ENCODE peak calls at places on chromosomes 12 and 14, in six cellular contexts. L is neural progenitor cell, E is mammary epithelial cell, C is stomach, X is fibroblast of pulmonary artery, G is cardiac muscle cell. S is an unnamed sample.
A peak's percentile ranks its signal among the peaks of the same experiment; 100 is the strongest.

GRCh38 chr12:123839826-123840225 is 77.7 kb downstream of the DNAH10 start:
- DNase-seq in C (no peak), G (no peak), E (no peak), L (no peak), X (no peak), S (no peak)

GRCh38 chr12:65232490-65233077 is 45.9 kb upstream of the MSRB3 start:
- DNase-seq in G (peak; percentile 44), C (no peak), X (peak; percentile 56), L (no peak), E (peak; percentile 11), S (no peak)

GRCh38 chr12:25295361-25295760 is 44.6 kb upstream of the KRAS start:
- DNase-seq in X (no peak), E (no peak), G (no peak), C (no peak), L (no peak), S (no peak)

GRCh38 chr12:131493068-131493826 is 217.6 kb upstream of the SFSWAP start:
- DNase-seq in X (no peak), G (no peak), L (no peak), E (no peak), C (no peak), S (no peak)

GRCh38 chr12:12835378-12836145 is 22.4 kb downstream of the DDX47 start:
- DNase-seq in G (no peak), C (no peak), E (peak; percentile 98), L (no peak), X (no peak), S (no peak)

GRCh38 chr12:50185975-50186663 is 18.9 kb upstream of the CERS5 start:
- DNase-seq in C (no peak), X (peak; percentile 67), G (peak; percentile 57), E (peak; percentile 62), L (no peak), S (no peak)

GRCh38 chr14:88013750-88014349 is 8.9 kb downstream of the GPR65 start:
- DNase-seq in L (peak; percentile 83), E (peak; percentile 44), G (peak; percentile 87), C (peak; percentile 74), X (peak; percentile 84), S (peak; percentile 23)

GRCh38 chr14:90467501-90467900 is 70.7 kb downstream of the CALM1 start:
- DNase-seq in G (no peak), C (no peak), L (no peak), E (no peak), X (no peak), S (no peak)

GRCh38 chr14:30034049-30034635 is 106.5 kb upstream of the PRKD1 start:
- DNase-seq in X (no peak), E (no peak), C (no peak), L (peak; percentile 30), G (no peak), S (no peak)

GRCh38 chr12:67498981-67499380 is 149.6 kb upstream of the DYRK2 start:
- DNase-seq in C (no peak), E (no peak), X (no peak), L (no peak), G (no peak), S (no peak)

GRCh38 chr14:45426685-45427282 is 173.8 kb upstream of the MIS18BP1 start:
- DNase-seq in E (peak; percentile 49), L (peak; percentile 75), X (peak; percentile 57), G (peak; percentile 47), C (no peak), S (no peak)

GRCh38 chr12:57460457-57461325 is 1.1 kb downstream of the GLI1 start:
- DNase-seq in C (no peak), X (no peak), G (no peak), E (no peak), L (peak; percentile 96), S (no peak)

GRCh38 chr12:90978117-90978770 is 23.3 kb upstream of the CCER1 start:
- DNase-seq in G (peak; percentile 85), C (no peak), X (peak; percentile 86), L (peak; percentile 55), E (peak; percentile 35), S (no peak)

GRCh38 chr14:61603736-61604135 is 91.6 kb upstream of the HIF1A start:
- DNase-seq in E (no peak), C (no peak), L (no peak), X (no peak), G (peak; percentile 68), S (no peak)

GRCh38 chr12:67649165-67650126 is 901 bp downstream of the DYRK2 start:
- DNase-seq in G (no peak), C (peak; percentile 43), L (peak; percentile 57), X (no peak), E (no peak), S (peak; percentile 57)

GRCh38 chr12:85461127-85461526 is 181.1 kb downstream of the ALX1 start:
- DNase-seq in L (no peak), C (no peak), X (no peak), E (peak; percentile 70), G (no peak), S (no peak)

GRCh38 chr12:30437044-30437443 is 258.6 kb downstream of the IPO8 start:
- DNase-seq in E (no peak), G (peak; percentile 13), C (no peak), X (no peak), L (no peak), S (no peak)

GRCh38 chr12:42482820-42483533 is 106.6 kb downstream of the PRICKLE1 start:
- DNase-seq in C (peak; percentile 71), L (peak; percentile 94), X (peak; percentile 68), G (peak; percentile 79), E (peak; percentile 56), S (peak; percentile 86)

GRCh38 chr12:116050266-116050665 is 227.2 kb downstream of the MED13L start:
- DNase-seq in C (no peak), E (no peak), L (no peak), X (no peak), G (no peak), S (no peak)
- H3K4me3 ChIP-seq in C (no peak overlapping the region), E (no peak overlapping the region), L (no peak overlapping the region), X (no peak overlapping the region), G (no peak overlapping the region), S (no peak overlapping the region)

GRCh38 chr12:3366451-3367155 is 124.4 kb upstream of the PRMT8 start:
- DNase-seq in L (no peak), C (no peak), G (no peak), X (no peak), E (no peak), S (no peak)
- H3K4me3 ChIP-seq in L (peak overlapping the region; percentile 62), C (peak overlapping the region; percentile 46), G (peak overlapping the region; percentile 45), X (no peak overlapping the region), E (peak overlapping the region; percentile 67), S (peak overlapping the region; percentile 32)

GRCh38 chr14:39668449-39668848 is 236.2 kb upstream of the FBXO33 start:
- DNase-seq in X (no peak), C (no peak), E (no peak), L (no peak), G (no peak), S (no peak)
- H3K4me3 ChIP-seq in X (no peak overlapping the region), C (no peak overlapping the region), E (no peak overlapping the region), L (no peak overlapping the region), G (no peak overlapping the region), S (no peak overlapping the region)

GRCh38 chr12:46831335-46832083 is 5.7 kb upstream of the SLC38A4 start:
- DNase-seq in G (peak; percentile 3), L (peak; percentile 59), C (peak; percentile 34), E (no peak), X (no peak), S (peak; percentile 79)

GRCh38 chr12:46835785-46836184 is 10.0 kb upstream of the SLC38A4 start:
- DNase-seq in G (no peak), L (no peak), X (no peak), E (no peak), C (no peak), S (no peak)

GRCh38 chr12:46830731-46831334 is 5.0 kb upstream of the SLC38A4 start:
- DNase-seq in X (no peak), E (peak; percentile 33), C (no peak), G (peak; percentile 4), L (peak; percentile 40), S (no peak)

GRCh38 chr12:46832084-46832704 is 6.4 kb upstream of the SLC38A4 start:
- DNase-seq in E (no peak), L (peak; percentile 42), C (no peak), G (no peak), X (no peak), S (no peak)
- H3K4me3 ChIP-seq in E (no peak overlapping the region), L (peak overlapping the region; percentile 63), C (peak overlapping the region; percentile 37), G (peak overlapping the region; percentile 37), X (no peak overlapping the region), S (peak overlapping the region; percentile 41)

GRCh38 chr14:101809671-101810514 is 48.4 kb downstream of the PPP2R5C start:
- DNase-seq in G (peak; percentile 97), L (peak; percentile 93), E (peak; percentile 92), C (peak; percentile 86), X (peak; percentile 97), S (peak; percentile 71)

GRCh38 chr14:101808894-101809670 is 47.6 kb downstream of the PPP2R5C start:
- DNase-seq in C (no peak), L (no peak), E (no peak), X (no peak), G (no peak), S (no peak)

GRCh38 chr14:101810897-101811620 is 49.5 kb downstream of the PPP2R5C start:
- DNase-seq in C (no peak), X (peak; percentile 28), G (no peak), L (no peak), E (peak; percentile 73), S (no peak)

GRCh38 chr14:101812071-101812470 is 50.6 kb downstream of the PPP2R5C start:
- DNase-seq in E (no peak), C (no peak), L (no peak), G (no peak), X (no peak), S (peak; percentile 25)

DNA sequence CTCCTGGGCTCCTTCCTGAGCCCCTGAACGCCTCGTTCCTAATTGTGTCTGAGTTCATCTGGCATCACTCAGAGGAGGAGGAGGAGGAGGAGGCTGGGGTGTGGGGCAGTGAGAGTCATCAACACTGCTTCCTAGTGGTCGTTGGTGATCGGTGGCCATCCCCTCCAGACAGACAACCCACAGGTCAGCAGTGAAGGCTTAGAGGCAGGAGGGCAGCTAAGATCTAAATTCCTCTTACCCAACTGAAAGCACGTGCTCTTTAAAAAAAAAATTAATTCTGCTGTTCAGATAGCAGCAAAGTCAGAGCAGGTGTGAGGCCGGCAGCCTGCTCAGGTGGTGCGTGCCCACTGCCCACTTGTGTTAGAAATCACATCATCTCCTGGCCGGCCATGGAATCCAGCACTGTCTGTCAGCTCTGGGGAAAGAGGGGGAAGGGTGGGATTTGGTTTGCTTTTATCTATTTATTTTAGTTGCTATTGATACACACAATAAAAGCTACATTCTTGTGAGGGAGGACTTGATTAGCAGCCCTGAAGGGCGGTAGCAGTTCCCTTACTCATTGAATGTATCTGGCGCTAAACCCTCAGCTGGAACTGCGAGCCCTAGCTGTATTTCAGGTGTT is 46.6 kb downstream of the PPP2R5C start:
- DNase-seq in X (no peak), C (no peak), G (no peak), E (no peak), L (peak; percentile 83), S (no peak)
- H3K4me3 ChIP-seq in X (no peak overlapping the region), C (no peak overlapping the region), G (no peak overlapping the region), E (no peak overlapping the region), L (peak overlapping the region; percentile 75), S (no peak overlapping the region)

GRCh38 chr12:6124411-6125151 is at the start of gene VWF:
- DNase-seq in G (no peak), E (no peak), L (peak; percentile 75), X (no peak), C (no peak), S (peak; percentile 55)
- H3K4me3 ChIP-seq in G (no peak within 1 kb of the TSS), E (no peak within 1 kb of the TSS), L (peak within 1 kb of the TSS; percentile 17), X (no peak within 1 kb of the TSS), C (no peak within 1 kb of the TSS), S (peak within 1 kb of the TSS; percentile 50)